ENCODE peak calls at places on chromosomes 12 and 14, in nine cellular contexts. N is RPMI7951, D is upper lobe of left lung, I is T-helper 9 cell, P is retina, R is NCI-H460, C is NCI-H1092, Y is lung, T is AG10803. W is an unnamed sample.

GRCh38 chr12:30985814-30986452 is 59.4 kb downstream of the TSPAN11 start:
- DNase-seq in C (peak; percentile 59), T (peak; percentile 53), R (peak; percentile 27), P (peak; percentile 65), N (peak; percentile 34), D (peak; percentile 75), Y (peak; percentile 55), I (no peak), W (no peak)

GRCh38 chr12:128339121-128339520 is 72.2 kb downstream of the TMEM132C start:
- DNase-seq in C (peak; percentile 36), N (no peak), P (peak; percentile 53), D (no peak), I (no peak), T (no peak), Y (no peak), R (no peak), W (no peak)

GRCh38 chr12:115963030-115963480 is 314.4 kb downstream of the MED13L start:
- DNase-seq in C (no peak), N (peak; percentile 26), P (no peak), Y (no peak), I (no peak), D (no peak), R (no peak), T (peak; percentile 40), W (no peak)

GRCh38 chr12:52580496-52580895 is 6.9 kb upstream of the KRT74 start:
- DNase-seq in N (no peak), I (no peak), D (no peak), T (no peak), P (no peak), C (no peak), R (no peak), Y (no peak), W (peak; percentile 57)

GRCh38 chr14:33891700-33892099 is 59.2 kb downstream of the EGLN3 start:
- DNase-seq in I (no peak), Y (no peak), D (no peak), N (no peak), P (no peak), C (no peak), R (no peak), T (no peak), W (no peak)

GRCh38 chr12:115451785-115452736 is 768.1 kb upstream of the TBX3 start:
- DNase-seq in R (peak; percentile 18), I (no peak), N (no peak), D (peak; percentile 86), P (peak; percentile 64), Y (no peak), C (peak; percentile 55), T (no peak), W (no peak)

GRCh38 chr12:121124402-121125109 is 8.1 kb upstream of the P2RX7 start:
- DNase-seq in I (no peak), N (peak; percentile 95), T (peak; percentile 92), P (no peak), D (no peak), C (no peak), R (peak; percentile 67), Y (no peak), W (no peak)

GRCh38 chr12:6635856-6636521 is at the start of gene LPAR5:
- DNase-seq in C (no peak), R (no peak), I (no peak), D (peak; percentile 70), Y (no peak), P (no peak), N (peak; percentile 17), T (peak; percentile 20), W (no peak)

GRCh38 chr14:36553650-36554260 is 28.7 kb downstream of the NKX2-8 start:
- DNase-seq in Y (no peak), D (no peak), T (peak; percentile 59), R (peak; percentile 48), I (no peak), C (peak; percentile 62), P (peak; percentile 56), N (peak; percentile 32), W (no peak)

GRCh38 chr12:107133462-107133861 is 40.1 kb upstream of the CRY1 start:
- DNase-seq in T (no peak), P (no peak), I (no peak), N (no peak), C (no peak), D (no peak), R (no peak), Y (no peak), W (no peak)

GRCh38 chr14:92747701-92748258 is 647 bp downstream of the LGMN start:
- DNase-seq in N (no peak), P (no peak), I (no peak), R (no peak), C (no peak), T (peak; percentile 47), D (no peak), Y (no peak), W (no peak)

GRCh38 chr12:104928036-104928770 is 29.9 kb downstream of the SLC41A2 start:
- DNase-seq in T (peak; percentile 40), Y (no peak), D (no peak), I (no peak), R (no peak), N (peak; percentile 1), P (no peak), C (no peak), W (no peak)

GRCh38 chr12:53060721-53061276 is 10.9 kb downstream of the TNS2 start:
- DNase-seq in D (peak; percentile 84), R (no peak), I (no peak), C (peak; percentile 46), Y (peak; percentile 34), N (no peak), T (no peak), P (no peak), W (peak; percentile 84)

GRCh38 chr12:29971431-29971830 is 187.7 kb upstream of the TMTC1 start:
- DNase-seq in D (no peak), R (no peak), I (no peak), T (no peak), C (no peak), N (no peak), Y (no peak), P (peak; percentile 17), W (no peak)